ENCODE peak calls at places on chromosomes 2 and 18, in nine cellular contexts. M is GM23338, J is pancreas, A is ascending aorta, Q is transverse colon, R is OCI-LY7, X is body of pancreas, U is tibial artery, H is Peyer's patch. Z is an unnamed sample.
A peak's percentile ranks its signal among the peaks of the same experiment; 100 is the strongest.

GRCh38 chr2:170464268-170464667 is 250.9 kb upstream of the SP5 start:
- DNase-seq in M (no peak), J (no peak), A (no peak), Q (no peak), R (no peak), X (no peak), U (no peak), H (no peak), Z (no peak)

GRCh38 chr18:36798738-36799473 is 29.9 kb downstream of the TPGS2 start:
- DNase-seq in M (peak; percentile 9), J (no peak), A (no peak), Q (no peak), R (no peak), X (no peak), U (no peak), H (no peak), Z (no peak)

GRCh38 chr2:218482651-218483050 is 63.7 kb downstream of the VIL1 start:
- DNase-seq in M (no peak), J (no peak), A (no peak), Q (no peak), R (no peak), X (no peak), U (no peak), H (no peak), Z (no peak)

GRCh38 chr18:8627540-8627939 is 18.3 kb downstream of the RAB12 start:
- DNase-seq in M (no peak), J (no peak), A (no peak), Q (no peak), R (no peak), X (no peak), U (no peak), H (no peak), Z (no peak)

GRCh38 chr2:26901326-26902183 is 53.6 kb downstream of the DPYSL5 start:
- DNase-seq in M (peak; percentile 65), J (no peak), A (no peak), Q (no peak), R (no peak), X (no peak), U (no peak), H (no peak), Z (no peak)

GRCh38 chr2:214203199-214203598 is 207.7 kb upstream of the VWC2L start:
- DNase-seq in M (no peak), J (no peak), A (no peak), Q (no peak), R (no peak), X (no peak), U (no peak), H (no peak), Z (no peak)

GRCh38 chr18:48027401-48027931 is 97.0 kb upstream of the SMAD2 start:
- DNase-seq in M (no peak), J (no peak), A (no peak), Q (no peak), R (no peak), X (no peak), U (peak; percentile 85), H (no peak), Z (no peak)

GRCh38 chr2:135212757-135213156 is 160.7 kb downstream of the RAB3GAP1 start:
- DNase-seq in M (peak; percentile 53), J (no peak), A (no peak), Q (no peak), R (no peak), X (no peak), U (no peak), H (no peak), Z (no peak)

GRCh38 chr2:157349949-157350510 is 24.4 kb upstream of the ERMN start:
- DNase-seq in M (no peak), J (no peak), A (no peak), Q (no peak), R (no peak), X (no peak), U (no peak), H (no peak), Z (no peak)

GRCh38 chr18:7918696-7919095 is 351.6 kb downstream of the PTPRM start:
- DNase-seq in M (no peak), J (no peak), A (no peak), Q (no peak), R (no peak), X (no peak), U (no peak), H (no peak), Z (no peak)

GRCh38 chr2:9820020-9820973 is 23.0 kb upstream of the TAF1B start:
- DNase-seq in M (peak; percentile 59), J (no peak), A (no peak), Q (no peak), R (no peak), X (peak; percentile 71), U (no peak), H (no peak), Z (peak; percentile 78)

GRCh38 chr2:49045083-49045482 is 109.2 kb downstream of the FSHR start:
- DNase-seq in M (no peak), J (no peak), A (no peak), Q (no peak), R (no peak), X (no peak), U (no peak), H (no peak), Z (no peak)

GRCh38 chr2:235505210-235505741 is 11.4 kb downstream of the AGAP1 start:
- DNase-seq in M (peak; percentile 63), J (no peak), A (no peak), Q (peak; percentile 52), R (no peak), X (peak; percentile 61), U (no peak), H (no peak), Z (no peak)

GRCh38 chr18:73136134-73136533 is 268.3 kb upstream of the NETO1 start:
- DNase-seq in M (peak; percentile 60), J (no peak), A (no peak), Q (no peak), R (no peak), X (no peak), U (no peak), H (no peak), Z (no peak)

GRCh38 chr2:33409417-33409955 is 67.0 kb upstream of the RASGRP3 start:
- DNase-seq in M (no peak), J (no peak), A (no peak), Q (no peak), R (no peak), X (no peak), U (no peak), H (no peak), Z (peak; percentile 34)

GRCh38 chr2:221293949-221294736 is 278.0 kb downstream of the EPHA4 start:
- DNase-seq in M (no peak), J (no peak), A (no peak), Q (no peak), R (peak; percentile 64), X (no peak), U (no peak), H (no peak), Z (no peak)

GRCh38 chr2:20588918-20589871 is 61.7 kb downstream of the HS1BP3 start:
- DNase-seq in M (no peak), J (peak; percentile 37), A (peak; percentile 60), Q (peak; percentile 1), R (no peak), X (peak; percentile 10), U (peak; percentile 57), H (no peak), Z (no peak)

GRCh38 chr2:42532397-42532796 is 36.0 kb upstream of the MTA3 start:
- DNase-seq in M (no peak), J (no peak), A (no peak), Q (no peak), R (no peak), X (no peak), U (no peak), H (no peak), Z (no peak)

GRCh38 chr18:23099621-23100020 is 35.7 kb upstream of the CABLES1 start:
- DNase-seq in M (no peak), J (no peak), A (no peak), Q (peak; percentile 69), R (no peak), X (no peak), U (no peak), H (no peak), Z (no peak)

GRCh38 chr2:220302756-220303155 is 675.3 kb downstream of the SLC4A3 start:
- DNase-seq in M (no peak), J (no peak), A (no peak), Q (no peak), R (no peak), X (no peak), U (no peak), H (no peak), Z (no peak)

DNA sequence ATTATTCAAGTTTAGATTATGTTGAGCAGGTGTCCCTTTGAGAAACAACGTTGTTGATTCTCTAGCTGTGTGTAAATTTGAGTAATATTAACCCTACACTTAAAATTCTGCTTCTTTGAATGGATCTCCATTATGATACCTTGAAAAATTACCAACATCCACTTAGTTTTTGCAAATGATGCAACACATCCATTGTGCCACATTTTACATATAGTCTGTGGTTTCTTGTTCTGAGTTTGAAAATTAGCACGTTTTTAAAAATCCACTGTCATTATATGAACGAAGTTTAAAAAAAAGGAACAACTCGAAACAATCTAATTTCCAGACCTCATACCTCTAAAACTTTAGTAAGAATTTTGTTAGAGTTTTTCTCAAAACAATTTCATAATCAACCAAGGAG is 37.7 kb downstream of the PIK3C3 start:
- DNase-seq in M (no peak), J (no peak), A (no peak), Q (no peak), R (no peak), X (no peak), U (no peak), H (no peak), Z (no peak)
- H3K4me1 ChIP-seq in M (peaks cover 11% of the 10 kb centered on the region), J (no peaks in the 10 kb centered on the region), A (no peaks in the 10 kb centered on the region), Q (peaks cover 4% of the 10 kb centered on the region), R (no peaks in the 10 kb centered on the region), X (no peaks in the 10 kb centered on the region), U (no peaks in the 10 kb centered on the region), H (no peaks in the 10 kb centered on the region), Z (peaks cover 6% of the 10 kb centered on the region)

DNA sequence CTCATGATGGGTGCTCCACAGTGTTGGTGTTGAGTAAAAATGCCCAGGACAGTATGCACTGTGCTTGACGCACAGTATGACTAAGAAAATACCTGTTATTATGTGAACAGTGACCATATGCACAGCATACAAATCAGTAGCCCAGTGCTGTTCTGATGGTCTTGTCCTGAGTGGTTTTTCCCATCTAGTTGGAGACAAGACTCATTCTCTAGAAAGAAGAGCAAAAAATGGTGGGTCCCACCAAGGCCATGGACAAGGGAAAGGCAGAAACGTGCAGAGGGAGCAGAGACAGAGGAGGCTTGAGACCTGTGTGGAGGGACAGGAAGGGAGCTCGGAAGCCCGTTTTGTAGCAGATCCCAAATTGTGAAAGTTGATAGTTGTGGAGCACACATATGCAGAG is 987 bp upstream of the SMIM21 start:
- DNase-seq in M (no peak), J (no peak), A (no peak), Q (no peak), R (no peak), X (no peak), U (no peak), H (no peak), Z (no peak)
- H3K27ac ChIP-seq in M (no peak overlapping the region), J (no peak overlapping the region), A (no peak overlapping the region), Q (no peak overlapping the region), R (no peak overlapping the region), X (no peak overlapping the region), U (no peak overlapping the region), H (no peak overlapping the region), Z (no peak overlapping the region)

GRCh38 chr2:64943387-64944150 is 45.6 kb upstream of the SLC1A4 start:
- DNase-seq in M (no peak), J (peak; percentile 64), A (peak; percentile 88), Q (no peak), R (no peak), X (peak; percentile 93), U (peak; percentile 91), H (no peak), Z (peak; percentile 75)
- H3K4me1 ChIP-seq in M (peaks cover 20% of the 10 kb centered on the region), J (no peaks in the 10 kb centered on the region), A (peaks cover 4% of the 10 kb centered on the region), Q (no peaks in the 10 kb centered on the region), R (peaks cover 68% of the 10 kb centered on the region), X (no peaks in the 10 kb centered on the region), U (peaks cover 18% of the 10 kb centered on the region), H (no peaks in the 10 kb centered on the region), Z (peaks cover 25% of the 10 kb centered on the region)

GRCh38 chr18:26941608-26942007 is 76.1 kb upstream of the AQP4 start:
- DNase-seq in M (no peak), J (no peak), A (no peak), Q (no peak), R (no peak), X (peak; percentile 17), U (no peak), H (no peak), Z (peak; percentile 15)
- H3K27ac ChIP-seq in M (no peak overlapping the region), J (no peak overlapping the region), A (no peak overlapping the region), Q (no peak overlapping the region), R (no peak overlapping the region), X (no peak overlapping the region), U (no peak overlapping the region), H (no peak overlapping the region), Z (no peak overlapping the region)